ENCODE peak calls at places on chromosomes 2 and 18, in nine cellular contexts. One of them, this sample, is unnamed.

GRCh38 chr18:42801706-42802105 is 313.8 kb downstream of the RIT2 start:
- DNase-seq in caudate nucleus: no peak
- DNase-seq in sigmoid colon: no peak
- DNase-seq in upper lobe of left lung: no peak
- DNase-seq in prostate gland: no peak
- DNase-seq in dorsolateral prefrontal cortex: no peak
- DNase-seq in RWPE1: no peak
- DNase-seq in CD8-positive, alpha-beta memory T cell: no peak
- DNase-seq in mammary epithelial cell: no peak
- DNase-seq in this sample: no peak

GRCh38 chr2:28045676-28046351 is 155.3 kb downstream of the BABAM2 start:
- DNase-seq in dorsolateral prefrontal cortex: no peak
- DNase-seq in upper lobe of left lung: no peak
- DNase-seq in caudate nucleus: no peak
- DNase-seq in sigmoid colon: no peak
- DNase-seq in CD8-positive, alpha-beta memory T cell: no peak
- DNase-seq in RWPE1: peak
- DNase-seq in prostate gland: no peak
- DNase-seq in mammary epithelial cell: no peak
- DNase-seq in this sample: peak

GRCh38 chr2:138501427-138502252 is at the start of gene SPOPL:
- DNase-seq in sigmoid colon: peak
- DNase-seq in CD8-positive, alpha-beta memory T cell: peak
- DNase-seq in RWPE1: peak
- DNase-seq in upper lobe of left lung: peak
- DNase-seq in prostate gland: peak
- DNase-seq in dorsolateral prefrontal cortex: peak
- DNase-seq in caudate nucleus: peak
- DNase-seq in mammary epithelial cell: peak
- DNase-seq in this sample: peak

GRCh38 chr2:108215794-108216211 is 24.0 kb upstream of the SULT1C3 start:
- DNase-seq in dorsolateral prefrontal cortex: no peak
- DNase-seq in upper lobe of left lung: peak
- DNase-seq in prostate gland: peak
- DNase-seq in mammary epithelial cell: peak
- DNase-seq in sigmoid colon: no peak
- DNase-seq in CD8-positive, alpha-beta memory T cell: no peak
- DNase-seq in caudate nucleus: no peak
- DNase-seq in RWPE1: no peak
- DNase-seq in this sample: peak

GRCh38 chr2:28621172-28622100 is 125.6 kb downstream of the PLB1 start:
- DNase-seq in CD8-positive, alpha-beta memory T cell: peak
- DNase-seq in upper lobe of left lung: peak
- DNase-seq in RWPE1: peak
- DNase-seq in mammary epithelial cell: peak
- DNase-seq in dorsolateral prefrontal cortex: no peak
- DNase-seq in caudate nucleus: peak
- DNase-seq in prostate gland: peak
- DNase-seq in sigmoid colon: peak
- DNase-seq in this sample: peak

GRCh38 chr2:60489269-60489668 is 64.2 kb downstream of the BCL11A start:
- DNase-seq in caudate nucleus: no peak
- DNase-seq in sigmoid colon: no peak
- DNase-seq in upper lobe of left lung: no peak
- DNase-seq in CD8-positive, alpha-beta memory T cell: no peak
- DNase-seq in mammary epithelial cell: no peak
- DNase-seq in dorsolateral prefrontal cortex: no peak
- DNase-seq in RWPE1: no peak
- DNase-seq in prostate gland: no peak
- DNase-seq in this sample: no peak

GRCh38 chr2:60336442-60337141 is 216.9 kb downstream of the BCL11A start:
- DNase-seq in upper lobe of left lung: no peak
- DNase-seq in mammary epithelial cell: no peak
- DNase-seq in caudate nucleus: no peak
- DNase-seq in prostate gland: no peak
- DNase-seq in CD8-positive, alpha-beta memory T cell: no peak
- DNase-seq in RWPE1: no peak
- DNase-seq in dorsolateral prefrontal cortex: no peak
- DNase-seq in sigmoid colon: no peak
- DNase-seq in this sample: no peak

GRCh38 chr2:42101641-42102605 is 54.1 kb downstream of the PKDCC start:
- DNase-seq in RWPE1: no peak
- DNase-seq in sigmoid colon: peak
- DNase-seq in dorsolateral prefrontal cortex: no peak
- DNase-seq in CD8-positive, alpha-beta memory T cell: peak
- DNase-seq in upper lobe of left lung: peak
- DNase-seq in mammary epithelial cell: no peak
- DNase-seq in caudate nucleus: peak
- DNase-seq in prostate gland: no peak
- DNase-seq in this sample: peak

GRCh38 chr2:192016265-192016664 is 169.4 kb upstream of the CAVIN2 start:
- DNase-seq in dorsolateral prefrontal cortex: no peak
- DNase-seq in sigmoid colon: no peak
- DNase-seq in caudate nucleus: no peak
- DNase-seq in RWPE1: peak
- DNase-seq in mammary epithelial cell: peak
- DNase-seq in prostate gland: no peak
- DNase-seq in upper lobe of left lung: no peak
- DNase-seq in CD8-positive, alpha-beta memory T cell: no peak
- DNase-seq in this sample: no peak

GRCh38 chr2:156079845-156080244 is 252.7 kb downstream of the NR4A2 start:
- DNase-seq in upper lobe of left lung: no peak
- DNase-seq in dorsolateral prefrontal cortex: no peak
- DNase-seq in CD8-positive, alpha-beta memory T cell: no peak
- DNase-seq in RWPE1: no peak
- DNase-seq in sigmoid colon: no peak
- DNase-seq in caudate nucleus: no peak
- DNase-seq in mammary epithelial cell: no peak
- DNase-seq in prostate gland: no peak
- DNase-seq in this sample: no peak

GRCh38 chr18:31586616-31587015 is 5.1 kb upstream of the TTR start:
- DNase-seq in CD8-positive, alpha-beta memory T cell: no peak
- DNase-seq in prostate gland: no peak
- DNase-seq in RWPE1: no peak
- DNase-seq in upper lobe of left lung: no peak
- DNase-seq in mammary epithelial cell: no peak
- DNase-seq in sigmoid colon: no peak
- DNase-seq in caudate nucleus: no peak
- DNase-seq in dorsolateral prefrontal cortex: no peak
- DNase-seq in this sample: no peak

GRCh38 chr2:25334482-25334881 is 7.2 kb downstream of the DNMT3A start:
- DNase-seq in caudate nucleus: no peak
- DNase-seq in dorsolateral prefrontal cortex: no peak
- DNase-seq in CD8-positive, alpha-beta memory T cell: no peak
- DNase-seq in sigmoid colon: no peak
- DNase-seq in upper lobe of left lung: no peak
- DNase-seq in RWPE1: no peak
- DNase-seq in mammary epithelial cell: no peak
- DNase-seq in prostate gland: no peak
- DNase-seq in this sample: no peak

GRCh38 chr2:157339965-157340655 is 14.5 kb upstream of the ERMN start:
- DNase-seq in sigmoid colon: no peak
- DNase-seq in mammary epithelial cell: no peak
- DNase-seq in CD8-positive, alpha-beta memory T cell: no peak
- DNase-seq in prostate gland: no peak
- DNase-seq in dorsolateral prefrontal cortex: no peak
- DNase-seq in caudate nucleus: no peak
- DNase-seq in RWPE1: no peak
- DNase-seq in upper lobe of left lung: no peak
- DNase-seq in this sample: no peak

GRCh38 chr2:29129586-29130281 is 14.5 kb downstream of the CLIP4 start:
- DNase-seq in CD8-positive, alpha-beta memory T cell: no peak
- DNase-seq in sigmoid colon: no peak
- DNase-seq in prostate gland: no peak
- DNase-seq in caudate nucleus: no peak
- DNase-seq in RWPE1: no peak
- DNase-seq in upper lobe of left lung: no peak
- DNase-seq in dorsolateral prefrontal cortex: no peak
- DNase-seq in mammary epithelial cell: no peak
- DNase-seq in this sample: peak

GRCh38 chr2:69616755-69617154 is 26.8 kb downstream of the AAK1 start:
- DNase-seq in upper lobe of left lung: no peak
- DNase-seq in prostate gland: no peak
- DNase-seq in caudate nucleus: no peak
- DNase-seq in CD8-positive, alpha-beta memory T cell: no peak
- DNase-seq in sigmoid colon: no peak
- DNase-seq in mammary epithelial cell: peak
- DNase-seq in RWPE1: peak
- DNase-seq in dorsolateral prefrontal cortex: no peak
- DNase-seq in this sample: peak

GRCh38 chr18:52409732-52410131 is 69.7 kb downstream of the DCC start:
- DNase-seq in prostate gland: no peak
- DNase-seq in RWPE1: peak
- DNase-seq in upper lobe of left lung: no peak
- DNase-seq in mammary epithelial cell: peak
- DNase-seq in dorsolateral prefrontal cortex: no peak
- DNase-seq in sigmoid colon: no peak
- DNase-seq in CD8-positive, alpha-beta memory T cell: no peak
- DNase-seq in caudate nucleus: no peak
- DNase-seq in this sample: no peak

GRCh38 chr2:211468217-211468616 is 911.8 kb downstream of the CPS1 start:
- DNase-seq in dorsolateral prefrontal cortex: no peak
- DNase-seq in mammary epithelial cell: no peak
- DNase-seq in prostate gland: no peak
- DNase-seq in sigmoid colon: no peak
- DNase-seq in caudate nucleus: no peak
- DNase-seq in CD8-positive, alpha-beta memory T cell: no peak
- DNase-seq in RWPE1: no peak
- DNase-seq in upper lobe of left lung: no peak
- DNase-seq in this sample: no peak

GRCh38 chr2:39696838-39697237 is 31.1 kb downstream of the TMEM178A start:
- DNase-seq in prostate gland: no peak
- DNase-seq in caudate nucleus: no peak
- DNase-seq in upper lobe of left lung: no peak
- DNase-seq in mammary epithelial cell: peak
- DNase-seq in sigmoid colon: no peak
- DNase-seq in RWPE1: peak
- DNase-seq in dorsolateral prefrontal cortex: no peak
- DNase-seq in CD8-positive, alpha-beta memory T cell: no peak
- DNase-seq in this sample: no peak

DNA sequence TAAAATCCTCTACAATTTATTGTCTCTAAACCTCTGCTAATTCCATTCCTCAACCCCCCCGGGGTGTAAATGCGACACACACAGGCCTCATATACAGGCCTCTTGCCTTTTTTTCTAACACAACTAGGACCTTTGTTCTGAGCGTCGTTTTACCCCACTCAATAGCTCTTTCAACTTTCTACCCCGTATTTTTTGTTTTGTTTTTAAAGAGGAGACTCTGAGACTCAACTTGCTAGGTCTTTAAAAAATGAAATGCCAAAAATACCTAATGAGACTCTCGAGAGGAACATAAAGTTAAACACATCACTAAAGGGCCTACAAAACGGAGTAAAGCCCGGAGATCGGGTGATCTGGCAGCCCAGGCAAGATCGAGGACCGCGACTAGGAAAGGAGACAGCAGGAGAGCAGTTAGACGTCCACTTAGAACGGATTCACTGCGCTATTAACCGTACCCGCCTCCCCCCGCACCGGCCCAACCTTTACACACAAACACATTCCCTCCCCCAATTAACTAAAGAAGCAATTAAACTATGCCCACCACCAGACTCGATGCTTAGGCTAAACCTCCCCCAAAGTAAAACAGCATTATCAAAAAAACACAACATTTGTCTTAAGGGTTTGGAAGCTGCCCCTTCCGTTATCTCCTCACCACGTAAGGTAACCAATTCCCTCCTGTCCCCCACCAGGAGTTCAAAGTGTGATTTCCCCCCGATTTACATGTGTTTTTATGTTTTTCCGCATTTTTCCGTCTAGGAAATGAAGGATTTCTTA is 1.6 kb downstream of the TRIP12 start:
- DNase-seq in caudate nucleus: no peak
- DNase-seq in CD8-positive, alpha-beta memory T cell: peak
- DNase-seq in mammary epithelial cell: peak
- DNase-seq in sigmoid colon: no peak
- DNase-seq in dorsolateral prefrontal cortex: no peak
- DNase-seq in prostate gland: peak
- DNase-seq in upper lobe of left lung: no peak
- DNase-seq in RWPE1: no peak
- DNase-seq in this sample: no peak
- H3K27ac ChIP-seq in caudate nucleus: peak
- H3K27ac ChIP-seq in CD8-positive, alpha-beta memory T cell: peak
- H3K27ac ChIP-seq in mammary epithelial cell: peak
- H3K27ac ChIP-seq in sigmoid colon: peak
- H3K27ac ChIP-seq in dorsolateral prefrontal cortex: peak
- H3K27ac ChIP-seq in prostate gland: peak
- H3K27ac ChIP-seq in upper lobe of left lung: peak
- H3K27ac ChIP-seq in RWPE1: peak
- H3K27ac ChIP-seq in this sample: peak

GRCh38 chr2:147716906-147717305 is 127.9 kb upstream of the ACVR2A start:
- DNase-seq in RWPE1: no peak
- DNase-seq in upper lobe of left lung: no peak
- DNase-seq in CD8-positive, alpha-beta memory T cell: no peak
- DNase-seq in caudate nucleus: no peak
- DNase-seq in sigmoid colon: no peak
- DNase-seq in mammary epithelial cell: no peak
- DNase-seq in prostate gland: no peak
- DNase-seq in dorsolateral prefrontal cortex: no peak
- DNase-seq in this sample: no peak
- H3K27ac ChIP-seq in RWPE1: no peak
- H3K27ac ChIP-seq in upper lobe of left lung: no peak
- H3K27ac ChIP-seq in CD8-positive, alpha-beta memory T cell: no peak
- H3K27ac ChIP-seq in caudate nucleus: no peak
- H3K27ac ChIP-seq in sigmoid colon: no peak
- H3K27ac ChIP-seq in mammary epithelial cell: no peak
- H3K27ac ChIP-seq in prostate gland: no peak
- H3K27ac ChIP-seq in dorsolateral prefrontal cortex: no peak
- H3K27ac ChIP-seq in this sample: no peak

DNA sequence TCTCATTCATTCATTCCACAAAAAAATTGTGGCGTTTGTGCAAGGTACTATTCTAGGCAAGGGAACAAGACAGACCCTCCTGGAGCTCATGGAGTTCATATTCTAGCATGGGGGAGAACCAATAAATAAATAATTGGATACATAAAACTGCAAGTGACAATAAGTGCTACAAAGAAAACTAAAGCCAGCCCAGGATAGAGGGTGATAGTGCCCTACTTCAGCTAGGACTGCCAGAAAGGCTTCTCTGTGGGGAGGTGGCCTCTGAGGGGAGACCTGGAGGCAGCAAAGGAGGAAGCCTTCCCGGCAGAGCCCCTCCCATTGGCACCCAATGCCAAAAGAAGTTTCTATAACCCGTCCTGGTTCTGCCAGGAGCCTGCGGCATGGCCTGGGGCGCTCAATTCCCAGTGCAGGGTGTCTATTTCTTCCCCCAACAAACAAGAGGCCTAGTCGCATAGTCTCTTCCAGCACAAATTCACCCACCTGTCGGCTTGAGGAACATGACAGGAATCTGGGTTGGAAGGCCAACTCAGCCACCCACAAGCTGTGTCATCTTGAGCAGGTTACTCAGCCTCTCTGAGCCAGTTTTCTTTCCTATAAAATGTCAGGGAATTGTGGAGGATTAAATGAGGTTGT is 94.4 kb downstream of the ZFP36L2 start:
- DNase-seq in CD8-positive, alpha-beta memory T cell: peak
- DNase-seq in mammary epithelial cell: peak
- DNase-seq in RWPE1: no peak
- DNase-seq in sigmoid colon: no peak
- DNase-seq in dorsolateral prefrontal cortex: peak
- DNase-seq in upper lobe of left lung: no peak
- DNase-seq in caudate nucleus: no peak
- DNase-seq in prostate gland: no peak
- DNase-seq in this sample: no peak
- H3K27ac ChIP-seq in CD8-positive, alpha-beta memory T cell: peak
- H3K27ac ChIP-seq in mammary epithelial cell: peak
- H3K27ac ChIP-seq in RWPE1: peak
- H3K27ac ChIP-seq in sigmoid colon: peak
- H3K27ac ChIP-seq in dorsolateral prefrontal cortex: peak
- H3K27ac ChIP-seq in upper lobe of left lung: peak
- H3K27ac ChIP-seq in caudate nucleus: peak
- H3K27ac ChIP-seq in prostate gland: peak
- H3K27ac ChIP-seq in this sample: peak

GRCh38 chr2:36432479-36432878 is 76.9 kb downstream of the CRIM1 start:
- DNase-seq in dorsolateral prefrontal cortex: no peak
- DNase-seq in sigmoid colon: no peak
- DNase-seq in mammary epithelial cell: no peak
- DNase-seq in prostate gland: no peak
- DNase-seq in CD8-positive, alpha-beta memory T cell: no peak
- DNase-seq in RWPE1: no peak
- DNase-seq in upper lobe of left lung: no peak
- DNase-seq in caudate nucleus: no peak
- DNase-seq in this sample: no peak
- H3K27ac ChIP-seq in dorsolateral prefrontal cortex: no peak
- H3K27ac ChIP-seq in sigmoid colon: peak
- H3K27ac ChIP-seq in mammary epithelial cell: no peak
- H3K27ac ChIP-seq in prostate gland: no peak
- H3K27ac ChIP-seq in CD8-positive, alpha-beta memory T cell: no peak
- H3K27ac ChIP-seq in RWPE1: no peak
- H3K27ac ChIP-seq in upper lobe of left lung: no peak
- H3K27ac ChIP-seq in caudate nucleus: no peak
- H3K27ac ChIP-seq in this sample: no peak